ENCODE peak calls at places on chromosomes 3 and 15, in five cellular contexts. One of them, this sample, is unnamed.

GRCh38 chr3:188415196-188415595 is 261.2 kb downstream of the LPP start:
- DNase-seq in IMR-90: peak; percentile 33
- DNase-seq in body of pancreas: no peak
- DNase-seq in MCF 10A: peak; percentile 61
- DNase-seq in epithelial cell of esophagus: no peak
- DNase-seq in this sample: no peak

GRCh38 chr15:37020852-37021251 is 79.5 kb downstream of the MEIS2 start:
- DNase-seq in IMR-90: no peak
- DNase-seq in body of pancreas: no peak
- DNase-seq in MCF 10A: no peak
- DNase-seq in epithelial cell of esophagus: no peak
- DNase-seq in this sample: no peak

GRCh38 chr3:50375200-50375931 is 16.0 kb upstream of the TMEM115 start:
- DNase-seq in IMR-90: no peak
- DNase-seq in body of pancreas: no peak
- DNase-seq in MCF 10A: no peak
- DNase-seq in epithelial cell of esophagus: no peak
- DNase-seq in this sample: no peak

GRCh38 chr3:125280966-125281365 is 68.4 kb upstream of the SLC12A8 start:
- DNase-seq in IMR-90: peak; percentile 49
- DNase-seq in body of pancreas: no peak
- DNase-seq in MCF 10A: peak; percentile 70
- DNase-seq in epithelial cell of esophagus: peak; percentile 3
- DNase-seq in this sample: no peak

GRCh38 chr3:136381051-136381450 is 130.9 kb downstream of the PCCB start:
- DNase-seq in IMR-90: peak; percentile 10
- DNase-seq in body of pancreas: no peak
- DNase-seq in MCF 10A: no peak
- DNase-seq in epithelial cell of esophagus: no peak
- DNase-seq in this sample: no peak

GRCh38 chr3:72344256-72345046 is 503.8 kb downstream of the SHQ1 start:
- DNase-seq in IMR-90: no peak
- DNase-seq in body of pancreas: no peak
- DNase-seq in MCF 10A: no peak
- DNase-seq in epithelial cell of esophagus: no peak
- DNase-seq in this sample: no peak

GRCh38 chr3:177134166-177134565 is 63.1 kb downstream of the TBL1XR1 start:
- DNase-seq in IMR-90: no peak
- DNase-seq in body of pancreas: no peak
- DNase-seq in MCF 10A: no peak
- DNase-seq in epithelial cell of esophagus: no peak
- DNase-seq in this sample: no peak

GRCh38 chr3:42898896-42899675 is 6.9 kb upstream of the ZNF662 start:
- DNase-seq in IMR-90: no peak
- DNase-seq in body of pancreas: no peak
- DNase-seq in MCF 10A: no peak
- DNase-seq in epithelial cell of esophagus: peak; percentile 53
- DNase-seq in this sample: no peak

GRCh38 chr15:63514533-63514943 is 10.1 kb downstream of the USP3 start:
- DNase-seq in IMR-90: peak; percentile 88
- DNase-seq in body of pancreas: no peak
- DNase-seq in MCF 10A: peak; percentile 93
- DNase-seq in epithelial cell of esophagus: peak; percentile 94
- DNase-seq in this sample: no peak

GRCh38 chr15:41241251-41241964 is 10.3 kb downstream of the CHP1 start:
- DNase-seq in IMR-90: no peak
- DNase-seq in body of pancreas: peak; percentile 51
- DNase-seq in MCF 10A: no peak
- DNase-seq in epithelial cell of esophagus: peak; percentile 38
- DNase-seq in this sample: no peak

GRCh38 chr3:62046326-62046725 is 327.0 kb downstream of the FEZF2 start:
- DNase-seq in IMR-90: peak; percentile 37
- DNase-seq in body of pancreas: no peak
- DNase-seq in MCF 10A: peak; percentile 32
- DNase-seq in epithelial cell of esophagus: peak; percentile 27
- DNase-seq in this sample: no peak

GRCh38 chr3:55658297-55659022 is 171.4 kb upstream of the WNT5A start:
- DNase-seq in IMR-90: no peak
- DNase-seq in body of pancreas: no peak
- DNase-seq in MCF 10A: peak; percentile 9
- DNase-seq in epithelial cell of esophagus: peak; percentile 14
- DNase-seq in this sample: no peak

GRCh38 chr15:99090938-99091337 is 13.9 kb upstream of the SYNM start:
- DNase-seq in IMR-90: no peak
- DNase-seq in body of pancreas: no peak
- DNase-seq in MCF 10A: no peak
- DNase-seq in epithelial cell of esophagus: no peak
- DNase-seq in this sample: no peak

GRCh38 chr3:53195602-53196574 is 34.9 kb downstream of the PRKCD start:
- DNase-seq in IMR-90: peak; percentile 19
- DNase-seq in body of pancreas: peak; percentile 56
- DNase-seq in MCF 10A: peak; percentile 50
- DNase-seq in epithelial cell of esophagus: peak; percentile 35
- DNase-seq in this sample: peak; percentile 61

GRCh38 chr3:15646924-15647511 is 45.5 kb downstream of the BTD start:
- DNase-seq in IMR-90: peak; percentile 100
- DNase-seq in body of pancreas: peak; percentile 42
- DNase-seq in MCF 10A: peak; percentile 97
- DNase-seq in epithelial cell of esophagus: peak; percentile 93
- DNase-seq in this sample: no peak

GRCh38 chr15:100785181-100786138 is 94.2 kb upstream of the ALDH1A3 start:
- DNase-seq in IMR-90: no peak
- DNase-seq in body of pancreas: no peak
- DNase-seq in MCF 10A: peak; percentile 8
- DNase-seq in epithelial cell of esophagus: no peak
- DNase-seq in this sample: peak; percentile 1

GRCh38 chr15:100635406-100636071 is 33.1 kb downstream of the ASB7 start:
- DNase-seq in IMR-90: no peak
- DNase-seq in body of pancreas: no peak
- DNase-seq in MCF 10A: peak; percentile 67
- DNase-seq in epithelial cell of esophagus: peak; percentile 54
- DNase-seq in this sample: no peak

GRCh38 chr3:46612324-46612723 is at the start of gene FAM240A:
- DNase-seq in IMR-90: no peak
- DNase-seq in body of pancreas: no peak
- DNase-seq in MCF 10A: no peak
- DNase-seq in epithelial cell of esophagus: no peak
- DNase-seq in this sample: no peak

GRCh38 chr15:73233623-73234022 is 135.1 kb downstream of the HCN4 start:
- DNase-seq in IMR-90: peak; percentile 66
- DNase-seq in body of pancreas: no peak
- DNase-seq in MCF 10A: no peak
- DNase-seq in epithelial cell of esophagus: peak; percentile 18
- DNase-seq in this sample: no peak

GRCh38 chr3:195580733-195581443 is 2.9 kb downstream of the APOD start:
- DNase-seq in IMR-90: peak; percentile 65
- DNase-seq in body of pancreas: no peak
- DNase-seq in MCF 10A: no peak
- DNase-seq in epithelial cell of esophagus: peak; percentile 46
- DNase-seq in this sample: no peak

GRCh38 chr3:148957586-148957985 is 33.8 kb upstream of the GYG1 start:
- DNase-seq in IMR-90: no peak
- DNase-seq in body of pancreas: no peak
- DNase-seq in MCF 10A: no peak
- DNase-seq in epithelial cell of esophagus: no peak
- DNase-seq in this sample: no peak

GRCh38 chr3:49618412-49618811 is 55.7 kb upstream of the APEH start:
- DNase-seq in IMR-90: no peak
- DNase-seq in body of pancreas: no peak
- DNase-seq in MCF 10A: no peak
- DNase-seq in epithelial cell of esophagus: peak; percentile 48
- DNase-seq in this sample: no peak

GRCh38 chr3:129558772-129559564 is 16.0 kb downstream of the H1-8 start:
- DNase-seq in IMR-90: peak; percentile 74
- DNase-seq in body of pancreas: no peak
- DNase-seq in MCF 10A: no peak
- DNase-seq in epithelial cell of esophagus: no peak
- DNase-seq in this sample: no peak

DNA sequence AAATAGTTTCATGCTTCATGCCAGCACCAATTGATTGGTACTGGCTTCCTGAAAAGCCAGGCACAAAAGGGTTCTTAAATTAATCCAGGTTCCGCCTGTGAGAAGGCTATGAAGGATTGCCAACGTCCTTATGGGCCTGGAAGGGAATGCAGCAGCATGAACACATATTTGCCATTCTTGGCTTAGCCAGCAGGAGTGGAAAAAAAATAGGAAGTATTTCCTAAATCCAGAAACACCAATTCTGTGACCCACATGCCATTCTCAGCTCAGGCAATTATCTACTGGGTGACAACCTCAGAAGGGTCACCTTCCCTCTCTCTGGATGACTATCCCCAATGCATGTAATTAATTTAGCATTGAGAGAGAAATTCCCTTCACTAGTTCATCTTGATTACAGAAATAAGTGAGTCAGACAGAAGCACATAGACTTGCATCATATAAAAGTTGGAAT is 36.0 kb downstream of the ADAMTS9 start:
- DNase-seq in IMR-90: no peak
- DNase-seq in body of pancreas: no peak
- DNase-seq in MCF 10A: no peak
- DNase-seq in epithelial cell of esophagus: no peak
- DNase-seq in this sample: no peak
- TF ChIP-seq CTCF in IMR-90: no peak
- TF ChIP-seq CTCF in body of pancreas: no peak
- TF ChIP-seq CTCF in MCF 10A: no peak
- TF ChIP-seq CTCF in epithelial cell of esophagus: no peak
- TF ChIP-seq CTCF in this sample: no peak

DNA sequence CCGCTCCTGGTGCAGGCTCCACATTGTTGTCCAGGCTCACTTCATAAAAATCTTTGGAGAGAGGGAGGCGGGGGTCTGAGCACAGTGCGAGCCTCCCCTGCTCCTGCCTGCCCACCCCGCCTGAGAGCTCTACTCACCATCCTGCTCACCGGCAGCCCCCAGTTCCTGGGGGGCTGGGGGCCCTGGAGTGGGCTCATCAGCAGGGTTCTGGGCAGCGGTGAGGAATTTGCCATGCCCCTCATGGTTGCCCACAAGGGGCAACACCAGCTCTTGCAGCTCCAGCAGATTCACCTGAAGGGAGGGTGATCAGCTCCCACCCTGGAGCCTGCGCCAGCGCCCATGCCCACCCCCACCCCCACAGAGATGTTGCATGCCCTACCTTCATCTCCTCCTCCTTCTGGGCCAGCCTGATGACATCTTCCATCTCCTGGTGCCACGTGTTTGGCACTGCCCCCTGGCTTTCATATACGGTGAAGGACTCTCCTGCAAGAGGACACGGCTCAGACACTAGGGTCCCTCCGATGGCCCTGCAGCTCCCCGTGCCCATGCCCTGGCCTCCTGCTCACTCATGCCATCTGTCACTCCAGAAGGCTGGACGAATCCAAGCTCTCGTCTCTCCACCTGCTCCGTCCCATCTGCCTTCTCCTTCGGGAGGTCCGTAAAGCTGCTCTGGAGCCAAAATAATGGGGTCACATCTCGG is 162.1 kb downstream of the TBC1D2B start:
- DNase-seq in IMR-90: no peak
- DNase-seq in body of pancreas: peak; percentile 5
- DNase-seq in MCF 10A: no peak
- DNase-seq in epithelial cell of esophagus: no peak
- DNase-seq in this sample: no peak
- TF ChIP-seq CTCF in IMR-90: no peak
- TF ChIP-seq CTCF in body of pancreas: no peak
- TF ChIP-seq CTCF in MCF 10A: no peak
- TF ChIP-seq CTCF in epithelial cell of esophagus: no peak
- TF ChIP-seq CTCF in this sample: no peak

GRCh38 chr15:43939070-43939469 is 112.3 kb downstream of the WDR76 start:
- DNase-seq in IMR-90: peak; percentile 33
- DNase-seq in body of pancreas: no peak
- DNase-seq in MCF 10A: peak; percentile 47
- DNase-seq in epithelial cell of esophagus: peak; percentile 42
- DNase-seq in this sample: no peak

GRCh38 chr15:43941555-43941954 is 114.8 kb downstream of the WDR76 start:
- DNase-seq in IMR-90: no peak
- DNase-seq in body of pancreas: no peak
- DNase-seq in MCF 10A: no peak
- DNase-seq in epithelial cell of esophagus: no peak
- DNase-seq in this sample: no peak

GRCh38 chr15:43942157-43942556 is 115.4 kb downstream of the WDR76 start:
- DNase-seq in IMR-90: no peak
- DNase-seq in body of pancreas: no peak
- DNase-seq in MCF 10A: no peak
- DNase-seq in epithelial cell of esophagus: no peak
- DNase-seq in this sample: no peak

GRCh38 chr15:43941071-43941470 is 114.3 kb downstream of the WDR76 start:
- DNase-seq in IMR-90: no peak
- DNase-seq in body of pancreas: no peak
- DNase-seq in MCF 10A: no peak
- DNase-seq in epithelial cell of esophagus: no peak
- DNase-seq in this sample: no peak

DNA sequence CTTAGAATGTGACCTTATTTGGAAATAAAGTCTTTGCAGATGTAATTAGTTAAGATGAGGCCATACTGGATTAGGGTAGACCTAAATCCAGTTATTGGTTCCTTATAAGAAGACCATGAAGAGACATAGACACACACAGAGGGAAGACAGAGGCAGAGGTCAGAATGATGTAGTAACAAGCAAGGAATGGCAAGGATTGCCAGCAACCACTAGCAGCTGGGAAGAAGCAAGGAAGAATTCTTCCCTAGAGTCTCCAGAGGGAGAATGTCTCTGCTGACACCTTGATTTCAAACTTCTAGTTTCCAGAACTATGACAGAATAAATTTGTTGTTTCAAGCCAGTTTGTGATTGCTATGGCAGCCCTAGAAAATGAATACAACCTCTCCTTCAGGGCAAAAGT is 116.7 kb downstream of the WDR76 start:
- DNase-seq in IMR-90: peak; percentile 77
- DNase-seq in body of pancreas: no peak
- DNase-seq in MCF 10A: no peak
- DNase-seq in epithelial cell of esophagus: no peak
- DNase-seq in this sample: no peak
- TF ChIP-seq CTCF in IMR-90: no peak
- TF ChIP-seq CTCF in body of pancreas: no peak
- TF ChIP-seq CTCF in MCF 10A: no peak
- TF ChIP-seq CTCF in epithelial cell of esophagus: no peak
- TF ChIP-seq CTCF in this sample: no peak

DNA sequence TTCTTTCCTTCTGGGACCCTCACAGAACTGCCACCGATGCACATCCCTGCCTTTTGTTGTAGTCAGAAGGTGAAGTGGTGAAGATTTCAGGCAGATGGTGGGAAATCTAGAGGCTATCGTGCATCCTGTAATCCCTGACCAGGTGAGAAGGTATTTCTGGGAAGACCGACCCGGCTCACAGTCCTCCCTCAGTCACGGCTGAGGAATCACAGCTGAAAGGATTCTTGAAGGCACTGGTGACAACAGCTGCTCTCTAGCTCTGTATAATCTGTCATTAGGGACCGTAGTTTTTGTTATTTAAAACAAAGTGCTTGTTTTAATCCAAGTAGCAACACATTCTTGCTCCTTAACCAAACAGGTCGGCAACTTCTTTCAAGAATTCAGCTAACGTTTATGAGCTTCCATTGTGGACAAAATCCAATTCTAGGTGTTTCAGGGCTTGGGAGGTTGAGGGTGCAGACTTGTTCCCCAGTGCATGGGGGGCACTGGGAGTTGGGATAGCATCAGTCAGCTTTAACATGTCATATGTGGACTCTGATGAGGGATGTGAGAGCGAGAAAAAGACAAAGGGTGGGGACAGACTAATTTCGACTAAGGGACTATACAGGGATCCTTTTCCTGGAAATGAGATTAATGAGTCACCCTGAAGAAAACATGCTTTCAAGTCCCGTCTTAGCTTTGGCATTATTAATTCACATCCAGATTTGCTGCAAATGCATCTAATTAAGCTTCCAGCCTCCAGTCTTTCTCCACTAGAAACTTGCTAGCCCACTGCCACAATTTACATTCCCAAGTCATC is 141.0 kb upstream of the RASGRP1 start:
- DNase-seq in IMR-90: no peak
- DNase-seq in body of pancreas: no peak
- DNase-seq in MCF 10A: no peak
- DNase-seq in epithelial cell of esophagus: peak; percentile 17
- DNase-seq in this sample: no peak
- TF ChIP-seq CTCF in IMR-90: no peak
- TF ChIP-seq CTCF in body of pancreas: no peak
- TF ChIP-seq CTCF in MCF 10A: no peak
- TF ChIP-seq CTCF in epithelial cell of esophagus: no peak
- TF ChIP-seq CTCF in this sample: no peak